ENCODE peak calls at places on chromosome 15, in four cellular contexts. E is neuronal stem cell; U is CD4-positive, alpha-beta T cell; L is left ventricle myocardium inferior. T is an unnamed sample.

GRCh38 chr15:42608110-42608531 is 32.7 kb downstream of the STARD9 start:
- DNase-seq in U (peak), L (no peak), E (no peak), T (peak)

GRCh38 chr15:59321000-59321689 is 51.5 kb downstream of the MYO1E start:
- DNase-seq in U (no peak), E (no peak), L (no peak), T (no peak)

GRCh38 chr15:27454281-27455060 is 483.5 kb downstream of the GABRG3 start:
- DNase-seq in E (no peak), U (no peak), L (no peak), T (no peak)

GRCh38 chr15:48954538-48954937 is 9.2 kb downstream of the SHC4 start:
- DNase-seq in U (no peak), E (no peak), L (no peak), T (no peak)

GRCh38 chr15:52021128-52021671 is 2.2 kb downstream of the MAPK6 start:
- DNase-seq in L (no peak), U (peak), E (no peak), T (no peak)

GRCh38 chr15:48090115-48090514 is 30.7 kb upstream of the SLC24A5 start:
- DNase-seq in U (no peak), E (no peak), L (no peak), T (no peak)

GRCh38 chr15:92932946-92933649 is 33.0 kb downstream of the CHD2 start:
- DNase-seq in L (no peak), U (no peak), E (no peak), T (no peak)

GRCh38 chr15:81103857-81104256 is 30.2 kb upstream of the CFAP161 start:
- DNase-seq in L (no peak), U (no peak), E (no peak), T (no peak)

GRCh38 chr15:40302981-40303380 is 4.8 kb downstream of the PLCB2 start:
- DNase-seq in E (no peak), U (no peak), L (no peak), T (no peak)

GRCh38 chr15:52183562-52184173 is 7.5 kb downstream of the GNB5 start:
- DNase-seq in E (peak), L (no peak), U (no peak), T (peak)

GRCh38 chr15:67185621-67186225 is 68.7 kb downstream of the AAGAB start:
- DNase-seq in U (no peak), L (no peak), E (no peak), T (peak)

GRCh38 chr15:65392368-65392767 is 14.6 kb upstream of the IGDCC3 start:
- DNase-seq in L (peak), E (no peak), U (no peak), T (no peak)

GRCh38 chr15:84671211-84671610 is 13.2 kb upstream of the NMB start:
- DNase-seq in E (no peak), L (no peak), U (no peak), T (no peak)

GRCh38 chr15:79849789-79850188 is 47.0 kb downstream of the MTHFS start:
- DNase-seq in E (peak), U (no peak), L (no peak), T (no peak)

GRCh38 chr15:61598655-61599054 is 369.6 kb upstream of the RORA start:
- DNase-seq in E (peak), L (no peak), U (no peak), T (no peak)

GRCh38 chr15:85831415-85832113 is 36.8 kb upstream of the KLHL25 start:
- DNase-seq in E (peak), U (peak), L (peak), T (peak)

GRCh38 chr15:39770748-39771689 is 11.6 kb downstream of the FSIP1 start:
- DNase-seq in U (no peak), E (no peak), L (no peak), T (no peak)

GRCh38 chr15:41285285-41285684 is 47.1 kb downstream of the OIP5 start:
- DNase-seq in E (no peak), L (no peak), U (no peak), T (no peak)

GRCh38 chr15:96285306-96285705 is 45.2 kb upstream of the NR2F2 start:
- DNase-seq in E (no peak), U (no peak), L (no peak), T (no peak)

GRCh38 chr15:83207622-83208356 is at the start of gene HDGFL3:
- DNase-seq in L (peak), U (no peak), E (peak), T (peak)

GRCh38 chr15:43520138-43520537 is 2.7 kb downstream of the MAP1A start:
- DNase-seq in L (no peak), U (no peak), E (no peak), T (no peak)

GRCh38 chr15:30038667-30039523 is 43.9 kb upstream of the GOLGA8J start:
- DNase-seq in E (no peak), L (no peak), U (no peak), T (peak)

GRCh38 chr15:70142322-70143191 is 44.8 kb upstream of the TLE3 start:
- DNase-seq in E (no peak), U (no peak), L (peak), T (no peak)

GRCh38 chr15:70512772-70513362 is 250.5 kb downstream of the UACA start:
- DNase-seq in L (peak), U (peak), E (no peak), T (no peak)

GRCh38 chr15:52765779-52766178 is 24.4 kb downstream of the ONECUT1 start:
- DNase-seq in L (no peak), U (no peak), E (peak), T (no peak)

GRCh38 chr15:67175643-67176071 is 78.8 kb downstream of the AAGAB start:
- DNase-seq in L (no peak), E (no peak), U (no peak), T (peak)

GRCh38 chr15:33293619-33294309 is 17.0 kb upstream of the RYR3 start:
- DNase-seq in U (no peak), E (no peak), L (no peak), T (no peak)

GRCh38 chr15:70355275-70355795 is 257.6 kb upstream of the TLE3 start:
- DNase-seq in L (no peak), E (no peak), U (no peak), T (no peak)

GRCh38 chr15:90530250-90531051 is 728 bp downstream of the CRTC3 start:
- DNase-seq in L (peak), E (peak), U (peak), T (peak)

GRCh38 chr15:46900992-46901391 is 816.3 kb upstream of the SEMA6D start:
- DNase-seq in L (no peak), E (no peak), U (no peak), T (no peak)

GRCh38 chr15:39287322-39288195 is 293.3 kb upstream of the THBS1 start:
- DNase-seq in E (no peak), L (no peak), U (no peak), T (no peak)

GRCh38 chr15:50051811-50052419 is 67.1 kb downstream of the ATP8B4 start:
- DNase-seq in E (peak), L (no peak), U (no peak), T (peak)

GRCh38 chr15:40289140-40289775 is 6.4 kb upstream of the ANKRD63 start:
- DNase-seq in L (no peak), E (no peak), U (no peak), T (peak)

GRCh38 chr15:31265871-31266711 is 60.5 kb upstream of the KLF13 start:
- DNase-seq in U (peak), L (peak), E (no peak), T (peak)

GRCh38 chr15:68210821-68211655 is 5.9 kb upstream of the CALML4 start:
- DNase-seq in L (peak), E (peak), U (peak), T (peak)
- H3K27ac ChIP-seq in L (no peak), E (no peak), U (no peak), T (no peak)

GRCh38 chr15:63196846-63197245 is 7.4 kb downstream of the RAB8B start:
- DNase-seq in E (no peak), U (no peak), L (no peak), T (no peak)

GRCh38 chr15:63197626-63198025 is 8.2 kb downstream of the RAB8B start:
- DNase-seq in E (no peak), L (no peak), U (no peak), T (no peak)

GRCh38 chr15:63198752-63199250 is 9.4 kb downstream of the RAB8B start:
- DNase-seq in E (no peak), U (no peak), L (no peak), T (no peak)

GRCh38 chr15:63200464-63201242 is 11.2 kb downstream of the RAB8B start:
- DNase-seq in L (no peak), E (no peak), U (no peak), T (no peak)

DNA sequence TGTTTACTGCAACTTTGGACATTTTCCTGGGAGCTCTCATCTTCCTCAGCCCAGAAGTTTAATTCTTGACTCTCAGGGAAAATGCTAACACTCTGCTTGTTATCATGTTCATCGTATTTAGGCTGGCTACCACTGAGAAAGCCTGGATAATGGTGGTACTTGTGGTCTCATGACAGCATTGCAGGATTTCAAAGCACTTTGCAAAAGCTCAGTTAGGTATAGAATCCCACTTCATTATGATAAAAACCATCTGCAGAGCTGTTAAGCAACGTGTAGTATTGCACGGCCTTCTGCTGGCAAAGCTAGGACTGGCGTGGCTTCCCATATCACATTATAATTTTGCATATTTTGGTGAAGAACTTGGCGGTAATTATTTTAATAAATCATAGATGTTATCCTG is 8.9 kb downstream of the RAB8B start:
- DNase-seq in L (no peak), E (no peak), U (no peak), T (no peak)
- H3K27ac ChIP-seq in L (no peak), E (no peak), U (no peak), T (no peak)

GRCh38 chr15:74775894-74776293 is 6.0 kb upstream of the CSK start:
- DNase-seq in E (no peak), U (no peak), L (no peak), T (no peak)

GRCh38 chr15:74778599-74778970 is 3.3 kb upstream of the CSK start:
- DNase-seq in L (no peak), E (no peak), U (no peak), T (no peak)

GRCh38 chr15:74776851-74777768 is 4.8 kb upstream of the CSK start:
- DNase-seq in L (no peak), E (no peak), U (peak), T (peak)

GRCh38 chr15:74779162-74779648 is 2.7 kb upstream of the CSK start:
- DNase-seq in L (no peak), E (no peak), U (no peak), T (no peak)

DNA sequence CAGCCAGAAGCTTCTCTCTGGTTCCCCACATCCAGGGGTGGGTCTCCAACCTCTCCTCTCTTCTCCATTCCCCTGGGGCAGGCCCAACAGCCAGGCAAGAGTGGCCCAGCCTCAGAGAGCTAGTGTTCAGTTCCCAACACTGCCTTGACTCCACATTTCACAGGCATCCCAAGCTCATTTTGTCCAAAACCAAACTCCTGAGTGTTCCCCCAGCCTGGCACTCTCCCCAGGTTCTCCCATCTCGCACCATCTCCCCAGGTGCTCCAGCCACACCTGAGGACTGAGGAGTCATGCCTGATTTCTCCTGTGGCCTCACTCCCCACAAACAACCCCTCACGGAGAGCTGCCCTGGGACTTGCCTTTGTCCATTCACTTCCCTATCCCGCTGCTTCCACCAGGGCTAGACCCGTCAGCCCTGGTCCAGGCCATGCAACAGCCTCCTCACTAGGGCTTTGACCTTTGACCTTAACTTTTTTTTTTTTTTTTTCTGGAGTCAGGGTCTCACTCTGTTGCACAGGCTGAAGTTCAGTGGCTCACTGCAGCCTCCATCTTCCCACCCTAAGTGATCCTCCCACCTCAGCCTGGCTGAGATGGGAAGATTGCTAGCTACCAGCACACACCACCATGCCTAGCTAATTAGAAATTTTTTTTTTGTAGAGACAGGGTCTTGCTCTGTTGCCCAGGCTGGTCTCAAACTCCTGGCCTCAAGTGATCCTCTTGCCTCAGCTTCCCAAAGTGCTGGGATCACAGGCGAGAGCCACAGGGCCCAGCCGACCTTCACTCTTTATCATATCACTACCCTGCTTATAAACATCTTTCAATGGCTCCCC is 3.9 kb upstream of the CSK start:
- DNase-seq in L (no peak), U (no peak), E (no peak), T (peak)
- H3K27ac ChIP-seq in L (peak), U (peak), E (no peak), T (peak)

DNA sequence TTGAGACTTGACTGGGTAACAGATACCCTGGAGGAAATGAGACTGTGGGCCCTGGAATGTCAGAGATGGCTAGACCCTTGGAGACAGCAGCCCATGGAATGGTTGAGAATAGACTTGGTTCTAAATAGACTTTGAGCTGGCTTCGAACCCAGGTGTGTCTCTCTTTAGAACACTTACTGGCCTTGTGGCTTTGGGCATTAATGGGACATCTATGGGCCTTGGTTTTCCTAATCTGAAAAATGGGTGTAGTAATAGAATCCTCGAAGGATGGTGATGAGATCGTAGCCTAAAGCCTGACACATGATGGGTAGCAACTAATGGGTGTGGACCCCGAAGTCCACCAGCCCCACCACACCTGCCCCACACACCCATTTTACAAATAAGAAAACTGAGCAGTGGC is 119.2 kb downstream of the TMEM266 start:
- DNase-seq in L (no peak), E (no peak), U (no peak), T (no peak)
- H3K27ac ChIP-seq in L (no peak), E (no peak), U (no peak), T (no peak)